ENCODE peak calls at places on chromosomes 3 and 15, in five cellular contexts. One of them, this sample, is unnamed.

GRCh38 chr15:75073197-75073596 is 49.8 kb downstream of the PPCDC start:
- DNase-seq in endothelial cell of umbilical vein: no peak
- DNase-seq in CD8-positive, alpha-beta T cell: no peak
- DNase-seq in A673: no peak
- DNase-seq in thoracic aorta: no peak
- DNase-seq in this sample: no peak

GRCh38 chr3:38143511-38143910 is 5.0 kb downstream of the MYD88 start:
- DNase-seq in endothelial cell of umbilical vein: no peak
- DNase-seq in CD8-positive, alpha-beta T cell: no peak
- DNase-seq in A673: no peak
- DNase-seq in thoracic aorta: no peak
- DNase-seq in this sample: no peak

GRCh38 chr3:111903067-111903511 is 44.0 kb downstream of the PHLDB2 start:
- DNase-seq in endothelial cell of umbilical vein: peak; percentile 67
- DNase-seq in CD8-positive, alpha-beta T cell: no peak
- DNase-seq in A673: no peak
- DNase-seq in thoracic aorta: no peak
- DNase-seq in this sample: no peak

GRCh38 chr3:86245360-86245759 is 745.6 kb downstream of the VGLL3 start:
- DNase-seq in endothelial cell of umbilical vein: no peak
- DNase-seq in CD8-positive, alpha-beta T cell: no peak
- DNase-seq in A673: peak; percentile 19
- DNase-seq in thoracic aorta: no peak
- DNase-seq in this sample: no peak

GRCh38 chr3:50672656-50673055 is 2.1 kb upstream of the DOCK3 start:
- DNase-seq in endothelial cell of umbilical vein: no peak
- DNase-seq in CD8-positive, alpha-beta T cell: no peak
- DNase-seq in A673: no peak
- DNase-seq in thoracic aorta: no peak
- DNase-seq in this sample: no peak

GRCh38 chr15:52052076-52052935 is 33.3 kb downstream of the MAPK6 start:
- DNase-seq in endothelial cell of umbilical vein: no peak
- DNase-seq in CD8-positive, alpha-beta T cell: no peak
- DNase-seq in A673: no peak
- DNase-seq in thoracic aorta: no peak
- DNase-seq in this sample: no peak

GRCh38 chr3:155560594-155560993 is 184.3 kb downstream of the PLCH1 start:
- DNase-seq in endothelial cell of umbilical vein: no peak
- DNase-seq in CD8-positive, alpha-beta T cell: no peak
- DNase-seq in A673: no peak
- DNase-seq in thoracic aorta: no peak
- DNase-seq in this sample: peak; percentile 37

GRCh38 chr3:133277813-133278212 is 122.0 kb upstream of the BFSP2 start:
- DNase-seq in endothelial cell of umbilical vein: peak; percentile 79
- DNase-seq in CD8-positive, alpha-beta T cell: no peak
- DNase-seq in A673: peak; percentile 39
- DNase-seq in thoracic aorta: no peak
- DNase-seq in this sample: no peak

GRCh38 chr3:146625117-146625775 is 20.1 kb upstream of the PLSCR5 start:
- DNase-seq in endothelial cell of umbilical vein: peak; percentile 66
- DNase-seq in CD8-positive, alpha-beta T cell: no peak
- DNase-seq in A673: no peak
- DNase-seq in thoracic aorta: no peak
- DNase-seq in this sample: no peak

GRCh38 chr15:89797678-89798201 is 16.9 kb downstream of the ANPEP start:
- DNase-seq in endothelial cell of umbilical vein: no peak
- DNase-seq in CD8-positive, alpha-beta T cell: no peak
- DNase-seq in A673: no peak
- DNase-seq in thoracic aorta: no peak
- DNase-seq in this sample: no peak

GRCh38 chr15:46670256-46670655 is 1035.4 kb downstream of the SQOR start:
- DNase-seq in endothelial cell of umbilical vein: no peak
- DNase-seq in CD8-positive, alpha-beta T cell: no peak
- DNase-seq in A673: no peak
- DNase-seq in thoracic aorta: no peak
- DNase-seq in this sample: no peak

GRCh38 chr15:90165659-90166489 is 35.3 kb upstream of the SEMA4B start:
- DNase-seq in endothelial cell of umbilical vein: peak; percentile 95
- DNase-seq in CD8-positive, alpha-beta T cell: no peak
- DNase-seq in A673: peak; percentile 79
- DNase-seq in thoracic aorta: peak; percentile 71
- DNase-seq in this sample: peak; percentile 83

GRCh38 chr3:165078293-165078692 is at the start of gene SI:
- DNase-seq in endothelial cell of umbilical vein: no peak
- DNase-seq in CD8-positive, alpha-beta T cell: no peak
- DNase-seq in A673: no peak
- DNase-seq in thoracic aorta: no peak
- DNase-seq in this sample: no peak

GRCh38 chr3:140176526-140176925 is 241.5 kb downstream of the CLSTN2 start:
- DNase-seq in endothelial cell of umbilical vein: no peak
- DNase-seq in CD8-positive, alpha-beta T cell: no peak
- DNase-seq in A673: no peak
- DNase-seq in thoracic aorta: no peak
- DNase-seq in this sample: no peak

GRCh38 chr3:43223670-43224364 is 62.5 kb upstream of the SNRK start:
- DNase-seq in endothelial cell of umbilical vein: peak; percentile 63
- DNase-seq in CD8-positive, alpha-beta T cell: no peak
- DNase-seq in A673: no peak
- DNase-seq in thoracic aorta: no peak
- DNase-seq in this sample: no peak

GRCh38 chr3:157368171-157368570 is 68.5 kb upstream of the PTX3 start:
- DNase-seq in endothelial cell of umbilical vein: no peak
- DNase-seq in CD8-positive, alpha-beta T cell: no peak
- DNase-seq in A673: no peak
- DNase-seq in thoracic aorta: no peak
- DNase-seq in this sample: no peak

GRCh38 chr3:133455960-133456359 is 56.1 kb downstream of the BFSP2 start:
- DNase-seq in endothelial cell of umbilical vein: no peak
- DNase-seq in CD8-positive, alpha-beta T cell: no peak
- DNase-seq in A673: no peak
- DNase-seq in thoracic aorta: no peak
- DNase-seq in this sample: peak; percentile 64

GRCh38 chr3:166123576-166123975 is 286.4 kb upstream of the BCHE start:
- DNase-seq in endothelial cell of umbilical vein: no peak
- DNase-seq in CD8-positive, alpha-beta T cell: no peak
- DNase-seq in A673: peak; percentile 55
- DNase-seq in thoracic aorta: no peak
- DNase-seq in this sample: no peak

GRCh38 chr3:166498439-166498838 is 661.2 kb upstream of the BCHE start:
- DNase-seq in endothelial cell of umbilical vein: no peak
- DNase-seq in CD8-positive, alpha-beta T cell: no peak
- DNase-seq in A673: peak; percentile 1
- DNase-seq in thoracic aorta: no peak
- DNase-seq in this sample: no peak

GRCh38 chr3:169384576-169384975 is 278.9 kb downstream of the MECOM start:
- DNase-seq in endothelial cell of umbilical vein: no peak
- DNase-seq in CD8-positive, alpha-beta T cell: no peak
- DNase-seq in A673: no peak
- DNase-seq in thoracic aorta: no peak
- DNase-seq in this sample: no peak

GRCh38 chr3:99716463-99716995 is 78.1 kb downstream of the COL8A1 start:
- DNase-seq in endothelial cell of umbilical vein: no peak
- DNase-seq in CD8-positive, alpha-beta T cell: no peak
- DNase-seq in A673: peak; percentile 66
- DNase-seq in thoracic aorta: no peak
- DNase-seq in this sample: no peak

GRCh38 chr3:7744850-7745249 is 756.8 kb upstream of the LMCD1 start:
- DNase-seq in endothelial cell of umbilical vein: no peak
- DNase-seq in CD8-positive, alpha-beta T cell: no peak
- DNase-seq in A673: no peak
- DNase-seq in thoracic aorta: no peak
- DNase-seq in this sample: no peak

GRCh38 chr3:196222876-196223595 is 6.7 kb downstream of the SLC51A start:
- DNase-seq in endothelial cell of umbilical vein: no peak
- DNase-seq in CD8-positive, alpha-beta T cell: no peak
- DNase-seq in A673: no peak
- DNase-seq in thoracic aorta: no peak
- DNase-seq in this sample: no peak

GRCh38 chr15:46894644-46895043 is 822.7 kb upstream of the SEMA6D start:
- DNase-seq in endothelial cell of umbilical vein: no peak
- DNase-seq in CD8-positive, alpha-beta T cell: no peak
- DNase-seq in A673: no peak
- DNase-seq in thoracic aorta: no peak
- DNase-seq in this sample: no peak

GRCh38 chr3:38548154-38548931 is 52.2 kb downstream of the EXOG start:
- DNase-seq in endothelial cell of umbilical vein: no peak
- DNase-seq in CD8-positive, alpha-beta T cell: no peak
- DNase-seq in A673: no peak
- DNase-seq in thoracic aorta: no peak
- DNase-seq in this sample: no peak

GRCh38 chr3:74751775-74752174 is 137.3 kb upstream of the CNTN3 start:
- DNase-seq in endothelial cell of umbilical vein: no peak
- DNase-seq in CD8-positive, alpha-beta T cell: no peak
- DNase-seq in A673: no peak
- DNase-seq in thoracic aorta: no peak
- DNase-seq in this sample: no peak

GRCh38 chr3:23950303-23950702 is 5.2 kb downstream of the NR1D2 start:
- DNase-seq in endothelial cell of umbilical vein: no peak
- DNase-seq in CD8-positive, alpha-beta T cell: no peak
- DNase-seq in A673: no peak
- DNase-seq in thoracic aorta: no peak
- DNase-seq in this sample: no peak

GRCh38 chr3:28250999-28251398 is 9.6 kb downstream of the CMC1 start:
- DNase-seq in endothelial cell of umbilical vein: no peak
- DNase-seq in CD8-positive, alpha-beta T cell: no peak
- DNase-seq in A673: no peak
- DNase-seq in thoracic aorta: no peak
- DNase-seq in this sample: no peak

GRCh38 chr3:41159581-41160189 is 39.6 kb upstream of the CTNNB1 start:
- DNase-seq in endothelial cell of umbilical vein: no peak
- DNase-seq in CD8-positive, alpha-beta T cell: no peak
- DNase-seq in A673: no peak
- DNase-seq in thoracic aorta: no peak
- DNase-seq in this sample: peak; percentile 16

GRCh38 chr3:197889204-197889930 is 60.6 kb upstream of the RPL35A start:
- DNase-seq in endothelial cell of umbilical vein: no peak
- DNase-seq in CD8-positive, alpha-beta T cell: no peak
- DNase-seq in A673: no peak
- DNase-seq in thoracic aorta: no peak
- DNase-seq in this sample: no peak

GRCh38 chr15:47443839-47444238 is 273.5 kb upstream of the SEMA6D start:
- DNase-seq in endothelial cell of umbilical vein: no peak
- DNase-seq in CD8-positive, alpha-beta T cell: no peak
- DNase-seq in A673: no peak
- DNase-seq in thoracic aorta: no peak
- DNase-seq in this sample: no peak

GRCh38 chr3:74897006-74897405 is 282.5 kb upstream of the CNTN3 start:
- DNase-seq in endothelial cell of umbilical vein: no peak
- DNase-seq in CD8-positive, alpha-beta T cell: no peak
- DNase-seq in A673: peak; percentile 4
- DNase-seq in thoracic aorta: no peak
- DNase-seq in this sample: no peak

GRCh38 chr15:42286445-42287029 is 13.3 kb upstream of the TMEM87A start:
- DNase-seq in endothelial cell of umbilical vein: no peak
- DNase-seq in CD8-positive, alpha-beta T cell: no peak
- DNase-seq in A673: no peak
- DNase-seq in thoracic aorta: no peak
- DNase-seq in this sample: peak; percentile 20

GRCh38 chr3:127588675-127589577 is 1.6 kb downstream of the TPRA1 start:
- DNase-seq in endothelial cell of umbilical vein: peak; percentile 13
- DNase-seq in CD8-positive, alpha-beta T cell: no peak
- DNase-seq in A673: no peak
- DNase-seq in thoracic aorta: no peak
- DNase-seq in this sample: peak; percentile 51

GRCh38 chr3:186208328-186208989 is 99.6 kb upstream of the ETV5 start:
- DNase-seq in endothelial cell of umbilical vein: no peak
- DNase-seq in CD8-positive, alpha-beta T cell: no peak
- DNase-seq in A673: no peak
- DNase-seq in thoracic aorta: no peak
- DNase-seq in this sample: no peak
- TF ChIP-seq CTCF in endothelial cell of umbilical vein: no peak
- TF ChIP-seq CTCF in CD8-positive, alpha-beta T cell: no peak
- TF ChIP-seq CTCF in A673: no peak
- TF ChIP-seq CTCF in thoracic aorta: no peak
- TF ChIP-seq CTCF in this sample: no peak

GRCh38 chr3:100730524-100730923 is 21.2 kb downstream of the TFG start:
- DNase-seq in endothelial cell of umbilical vein: peak; percentile 13
- DNase-seq in CD8-positive, alpha-beta T cell: no peak
- DNase-seq in A673: no peak
- DNase-seq in thoracic aorta: no peak
- DNase-seq in this sample: no peak
- H3K36me3 ChIP-seq in endothelial cell of umbilical vein: peaks cover 18% of the 10 kb centered on the region
- H3K36me3 ChIP-seq in CD8-positive, alpha-beta T cell: peaks cover 32% of the 10 kb centered on the region
- H3K36me3 ChIP-seq in A673: peaks cover 86% of the 10 kb centered on the region
- H3K36me3 ChIP-seq in thoracic aorta: peaks cover 9% of the 10 kb centered on the region
- H3K36me3 ChIP-seq in this sample: no peaks in the 10 kb centered on the region

GRCh38 chr3:154040283-154040682 is 80.9 kb upstream of the ARHGEF26 start:
- DNase-seq in endothelial cell of umbilical vein: peak; percentile 23
- DNase-seq in CD8-positive, alpha-beta T cell: no peak
- DNase-seq in A673: peak; percentile 48
- DNase-seq in thoracic aorta: no peak
- DNase-seq in this sample: peak; percentile 12
- TF ChIP-seq CTCF in endothelial cell of umbilical vein: peak; percentile 13
- TF ChIP-seq CTCF in CD8-positive, alpha-beta T cell: no peak
- TF ChIP-seq CTCF in A673: peak; percentile 61
- TF ChIP-seq CTCF in thoracic aorta: no peak
- TF ChIP-seq CTCF in this sample: peak; percentile 41

GRCh38 chr3:52197842-52198625 is at the start of gene ALAS1:
- DNase-seq in endothelial cell of umbilical vein: peak; percentile 93
- DNase-seq in CD8-positive, alpha-beta T cell: peak; percentile 86
- DNase-seq in A673: peak; percentile 85
- DNase-seq in thoracic aorta: peak; percentile 59
- DNase-seq in this sample: peak; percentile 90

GRCh38 chr3:52203701-52204100 is 5.7 kb downstream of the ALAS1 start:
- DNase-seq in endothelial cell of umbilical vein: no peak
- DNase-seq in CD8-positive, alpha-beta T cell: no peak
- DNase-seq in A673: no peak
- DNase-seq in thoracic aorta: no peak
- DNase-seq in this sample: no peak

GRCh38 chr3:52198643-52199608 is 966 bp downstream of the ALAS1 start:
- DNase-seq in endothelial cell of umbilical vein: peak; percentile 30
- DNase-seq in CD8-positive, alpha-beta T cell: no peak
- DNase-seq in A673: no peak
- DNase-seq in thoracic aorta: no peak
- DNase-seq in this sample: no peak

GRCh38 chr3:52202384-52203077 is 4.6 kb downstream of the ALAS1 start:
- DNase-seq in endothelial cell of umbilical vein: no peak
- DNase-seq in CD8-positive, alpha-beta T cell: no peak
- DNase-seq in A673: no peak
- DNase-seq in thoracic aorta: no peak
- DNase-seq in this sample: no peak

DNA sequence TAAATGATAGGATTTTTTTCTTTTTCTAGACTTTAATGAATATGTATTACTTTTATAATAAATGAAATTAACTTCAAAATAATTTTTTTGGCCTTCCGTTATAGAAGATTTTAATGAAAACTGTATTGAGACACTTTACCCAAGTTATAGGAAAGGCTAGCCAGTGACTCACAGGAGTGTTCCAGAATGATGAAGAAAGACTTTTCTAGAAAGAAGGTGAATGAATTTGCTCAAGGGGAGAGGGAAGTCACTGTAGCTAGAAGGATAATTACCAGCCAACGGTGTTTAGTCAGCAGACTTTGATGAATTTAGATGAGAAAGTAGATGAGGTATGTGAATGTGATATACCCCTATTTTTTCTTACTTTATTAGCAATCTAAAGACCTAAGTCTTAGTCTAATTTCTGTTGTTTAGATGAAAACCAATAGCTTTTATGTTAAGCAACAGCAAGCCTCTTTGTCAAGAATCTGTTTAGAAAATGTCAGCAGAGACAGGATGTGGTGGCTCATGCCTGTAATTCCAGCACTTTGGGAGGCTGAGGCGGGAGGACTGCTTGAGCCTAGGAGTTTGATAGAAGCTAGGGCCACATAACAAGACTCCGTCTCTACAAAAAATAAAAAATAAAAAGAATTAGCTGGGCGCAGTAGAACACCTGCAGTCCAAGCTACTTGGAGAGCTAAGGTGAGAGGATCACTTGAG is 3.2 kb downstream of the ALAS1 start:
- DNase-seq in endothelial cell of umbilical vein: no peak
- DNase-seq in CD8-positive, alpha-beta T cell: no peak
- DNase-seq in A673: no peak
- DNase-seq in thoracic aorta: no peak
- DNase-seq in this sample: no peak
- H3K36me3 ChIP-seq in endothelial cell of umbilical vein: peaks cover 24% of the 10 kb centered on the region
- H3K36me3 ChIP-seq in CD8-positive, alpha-beta T cell: peaks cover 33% of the 10 kb centered on the region
- H3K36me3 ChIP-seq in A673: peaks cover 26% of the 10 kb centered on the region
- H3K36me3 ChIP-seq in thoracic aorta: peaks cover 37% of the 10 kb centered on the region
- H3K36me3 ChIP-seq in this sample: no peaks in the 10 kb centered on the region